ENCODE peak calls at places on chromosomes 13 and 19, in four cellular contexts. One of them, this sample, is unnamed.
A peak's percentile ranks its signal among the peaks of the same experiment; 100 is the strongest.

GRCh38 chr13:32538621-32539246 is at the start of gene N4BP2L2:
- DNase-seq in heart left ventricle: peak; percentile 96
- DNase-seq in body of pancreas: peak; percentile 93
- DNase-seq in breast epithelium: peak; percentile 94
- DNase-seq in this sample: peak; percentile 97

GRCh38 chr13:100128373-100128772 is 39.5 kb downstream of the PCCA start:
- DNase-seq in body of pancreas: no peak
- DNase-seq in breast epithelium: no peak
- DNase-seq in heart left ventricle: no peak
- DNase-seq in this sample: no peak

GRCh38 chr13:52061587-52061986 is 37.1 kb downstream of the UTP14C start:
- DNase-seq in heart left ventricle: no peak
- DNase-seq in body of pancreas: no peak
- DNase-seq in breast epithelium: no peak
- DNase-seq in this sample: no peak

GRCh38 chr13:64643066-64643465 is 2587.1 kb downstream of the PCDH9 start:
- DNase-seq in body of pancreas: no peak
- DNase-seq in heart left ventricle: no peak
- DNase-seq in breast epithelium: no peak
- DNase-seq in this sample: no peak

GRCh38 chr13:71867101-71867814 is at the start of gene DACH1:
- DNase-seq in breast epithelium: no peak
- DNase-seq in body of pancreas: peak; percentile 55
- DNase-seq in heart left ventricle: peak; percentile 59
- DNase-seq in this sample: no peak

GRCh38 chr19:2602391-2603181 is 99.9 kb downstream of the GNG7 start:
- DNase-seq in breast epithelium: peak; percentile 94
- DNase-seq in body of pancreas: peak; percentile 85
- DNase-seq in heart left ventricle: peak; percentile 82
- DNase-seq in this sample: peak; percentile 85

GRCh38 chr13:27622102-27622820 is 569 bp downstream of the POLR1D start:
- DNase-seq in heart left ventricle: no peak
- DNase-seq in body of pancreas: no peak
- DNase-seq in breast epithelium: no peak
- DNase-seq in this sample: no peak

GRCh38 chr13:113890758-113891480 is 27.0 kb upstream of the GAS6 start:
- DNase-seq in heart left ventricle: no peak
- DNase-seq in breast epithelium: no peak
- DNase-seq in body of pancreas: no peak
- DNase-seq in this sample: no peak

GRCh38 chr13:24668955-24669354 is 11.3 kb upstream of the ATP12A start:
- DNase-seq in body of pancreas: no peak
- DNase-seq in heart left ventricle: no peak
- DNase-seq in breast epithelium: no peak
- DNase-seq in this sample: no peak

GRCh38 chr19:39138221-39139211 is 12.9 kb downstream of the PAK4 start:
- DNase-seq in breast epithelium: no peak
- DNase-seq in body of pancreas: no peak
- DNase-seq in heart left ventricle: no peak
- DNase-seq in this sample: no peak

GRCh38 chr13:44402902-44403719 is 29.5 kb downstream of the SERP2 start:
- DNase-seq in breast epithelium: peak; percentile 87
- DNase-seq in body of pancreas: peak; percentile 62
- DNase-seq in heart left ventricle: no peak
- DNase-seq in this sample: no peak

DNA sequence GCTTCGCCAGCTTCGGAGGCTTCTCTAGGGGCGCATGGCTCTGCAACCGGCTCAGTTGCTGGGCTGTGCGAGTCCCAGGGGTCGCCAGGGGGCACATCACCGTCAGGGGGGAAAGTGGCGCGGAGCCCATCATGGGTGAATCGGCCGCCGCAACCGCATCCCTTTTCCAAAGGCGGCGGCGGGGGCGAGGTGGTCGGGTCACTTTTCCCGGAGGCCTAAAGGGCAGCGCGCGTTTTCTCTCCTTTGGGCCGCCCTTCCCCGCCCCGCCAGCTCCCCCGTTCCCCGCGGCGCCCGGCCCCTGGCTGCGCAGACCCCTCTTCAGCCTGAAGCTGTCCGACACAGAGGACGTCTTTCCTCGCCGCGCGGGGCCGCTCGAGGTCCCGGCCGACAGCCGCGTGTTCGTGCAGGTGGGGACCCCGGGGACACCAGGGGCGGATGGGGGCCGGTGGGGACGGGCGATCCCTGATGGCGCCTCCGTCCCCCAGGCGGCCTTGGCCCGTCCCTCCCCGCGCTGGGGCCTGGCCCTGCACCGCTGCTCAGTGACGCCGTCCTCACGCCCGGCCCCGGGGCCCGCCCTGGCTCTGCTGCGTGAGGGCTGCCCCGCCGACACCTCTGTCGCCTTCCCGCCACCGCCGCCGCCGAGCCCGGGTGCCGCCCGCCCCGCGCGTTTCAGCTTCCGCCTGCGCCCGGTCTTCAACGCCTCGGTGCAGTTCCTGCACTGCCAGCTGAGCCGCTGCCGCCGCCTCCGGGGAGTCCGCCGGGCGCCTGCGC is 1.7 kb downstream of the TGFBR3L start:
- DNase-seq in breast epithelium: no peak
- DNase-seq in body of pancreas: peak; percentile 38
- DNase-seq in heart left ventricle: no peak
- DNase-seq in this sample: no peak
- H3K4me3 ChIP-seq in breast epithelium: peak overlapping the region; percentile 20
- H3K4me3 ChIP-seq in body of pancreas: no peak overlapping the region
- H3K4me3 ChIP-seq in heart left ventricle: peak overlapping the region; percentile 43
- H3K4me3 ChIP-seq in this sample: no peak overlapping the region

GRCh38 chr19:44258139-44258538 is 1.5 kb upstream of the ZNF233 start:
- DNase-seq in breast epithelium: no peak
- DNase-seq in heart left ventricle: no peak
- DNase-seq in body of pancreas: no peak
- DNase-seq in this sample: no peak
- TF ChIP-seq POLR2A in breast epithelium: no peak
- TF ChIP-seq POLR2A in heart left ventricle: no peak
- TF ChIP-seq POLR2A in body of pancreas: no peak
- TF ChIP-seq POLR2A in this sample: no peak

DNA sequence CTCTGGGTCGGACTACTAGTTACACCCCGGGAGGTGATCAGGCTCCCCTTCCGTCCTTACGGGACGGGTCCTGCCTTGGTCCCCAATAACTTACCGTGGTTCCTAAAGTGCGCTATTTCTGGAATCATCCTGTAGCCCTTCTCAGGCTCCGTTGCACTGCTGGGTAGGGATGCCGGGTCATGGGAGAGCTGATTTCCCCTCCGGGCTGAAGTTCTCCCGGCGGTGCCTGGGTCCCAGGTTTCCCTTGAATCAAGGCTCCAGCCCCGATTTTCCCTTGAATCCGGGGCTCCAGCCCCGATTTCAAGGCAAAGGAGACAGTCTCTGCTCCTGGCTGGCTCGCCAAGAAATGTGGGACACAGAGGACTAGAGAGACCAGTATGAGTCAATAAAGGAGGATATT is 43.4 kb downstream of the ZNF493 start:
- DNase-seq in breast epithelium: no peak
- DNase-seq in body of pancreas: no peak
- DNase-seq in heart left ventricle: no peak
- DNase-seq in this sample: no peak
- H3K4me3 ChIP-seq in breast epithelium: no peak overlapping the region
- H3K4me3 ChIP-seq in body of pancreas: no peak overlapping the region
- H3K4me3 ChIP-seq in heart left ventricle: no peak overlapping the region
- H3K4me3 ChIP-seq in this sample: no peak overlapping the region

GRCh38 chr19:6530385-6531162 is at the start of gene TNFSF9:
- DNase-seq in breast epithelium: peak; percentile 72
- DNase-seq in heart left ventricle: peak; percentile 88
- DNase-seq in body of pancreas: peak; percentile 84
- DNase-seq in this sample: peak; percentile 98
- TF ChIP-seq POLR2A in breast epithelium: no peak
- TF ChIP-seq POLR2A in heart left ventricle: peak; percentile 30
- TF ChIP-seq POLR2A in body of pancreas: peak; percentile 45
- TF ChIP-seq POLR2A in this sample: peak; percentile 57

GRCh38 chr19:10228393-10228792 is 2.7 kb downstream of the S1PR2 start:
- DNase-seq in heart left ventricle: no peak
- DNase-seq in breast epithelium: no peak
- DNase-seq in body of pancreas: no peak
- DNase-seq in this sample: no peak
- H3K4me3 ChIP-seq in heart left ventricle: no peak overlapping the region
- H3K4me3 ChIP-seq in breast epithelium: no peak overlapping the region
- H3K4me3 ChIP-seq in body of pancreas: no peak overlapping the region
- H3K4me3 ChIP-seq in this sample: no peak overlapping the region

DNA sequence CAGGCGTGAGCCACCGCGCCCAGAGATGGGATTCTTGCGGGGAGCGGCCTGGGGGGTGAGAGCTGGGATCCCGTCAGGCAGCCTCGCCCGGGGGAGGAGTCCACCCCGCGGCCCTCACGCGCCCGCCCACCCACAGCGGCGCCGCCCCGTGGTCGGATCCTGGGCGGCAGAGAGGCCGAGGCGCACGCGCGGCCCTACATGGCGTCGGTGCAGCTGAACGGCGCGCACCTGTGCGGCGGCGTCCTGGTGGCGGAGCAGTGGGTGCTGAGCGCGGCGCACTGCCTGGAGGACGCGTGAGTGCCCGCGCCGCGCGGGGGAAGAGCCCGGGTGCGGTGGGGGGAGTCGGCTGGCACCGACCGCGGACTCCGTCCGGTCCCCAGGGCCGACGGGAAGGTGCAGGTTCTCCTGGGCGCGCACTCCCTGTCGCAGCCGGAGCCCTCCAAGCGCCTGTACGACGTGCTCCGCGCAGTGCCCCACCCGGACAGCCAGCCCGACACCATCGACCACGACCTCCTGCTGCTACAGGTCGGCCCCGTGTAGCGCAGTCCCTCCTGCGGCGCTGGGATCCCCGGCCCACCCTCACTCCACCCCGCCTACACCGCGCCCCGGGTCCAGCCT is 1.1 kb downstream of the CFD start:
- DNase-seq in breast epithelium: peak; percentile 60
- DNase-seq in heart left ventricle: peak; percentile 77
- DNase-seq in body of pancreas: peak; percentile 70
- DNase-seq in this sample: peak; percentile 77
- TF ChIP-seq POLR2A in breast epithelium: no peak
- TF ChIP-seq POLR2A in heart left ventricle: no peak
- TF ChIP-seq POLR2A in body of pancreas: no peak
- TF ChIP-seq POLR2A in this sample: no peak

DNA sequence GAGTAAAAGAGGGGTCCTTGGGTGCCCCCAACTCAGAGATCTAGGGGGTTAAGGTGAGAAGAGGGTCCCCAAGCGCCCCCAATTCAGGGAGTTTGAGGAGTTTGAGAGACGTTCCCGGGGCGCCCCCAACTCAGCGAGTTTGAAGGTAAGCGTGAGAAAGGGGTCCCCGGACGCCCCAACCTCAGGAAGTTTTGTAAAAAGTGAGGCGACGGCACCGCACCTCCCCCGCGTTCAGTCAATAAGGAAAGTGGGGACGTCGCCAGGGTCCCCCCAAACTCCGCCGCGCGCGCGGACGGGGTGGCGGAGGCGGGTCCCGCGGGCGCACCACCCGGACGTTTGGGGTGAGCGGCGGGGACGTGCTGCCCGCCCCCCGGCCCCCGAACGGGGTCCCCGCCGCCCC is 353 bp downstream of the RFX2 start:
- DNase-seq in body of pancreas: no peak
- DNase-seq in heart left ventricle: no peak
- DNase-seq in breast epithelium: no peak
- DNase-seq in this sample: peak; percentile 87
- H3K4me3 ChIP-seq in body of pancreas: no peak overlapping the region
- H3K4me3 ChIP-seq in heart left ventricle: peak overlapping the region; percentile 69
- H3K4me3 ChIP-seq in breast epithelium: peak overlapping the region; percentile 78
- H3K4me3 ChIP-seq in this sample: peak overlapping the region; percentile 21

This sample was measured in lower leg skin.